ENCODE peak calls at places on chromosome 21, in ten cellular contexts. W, D, T, E, Z, J, P, G, X and V are unnamed samples.

GRCh38 chr21:45568383-45568782 is 26.1 kb upstream of the SLC19A1 start:
- DNase-seq in W (no peak), D (no peak), T (no peak), E (no peak), Z (no peak), J (no peak), P (no peak), G (no peak), X (no peak), V (no peak)

GRCh38 chr21:28280611-28281010 is 712.1 kb downstream of the LTN1 start:
- DNase-seq in W (no peak), D (no peak), T (no peak), E (no peak), Z (no peak), J (no peak), P (no peak), G (no peak), X (no peak), V (no peak)

GRCh38 chr21:31557956-31558838 is 101.3 kb upstream of the SOD1 start:
- DNase-seq in W (peak; percentile 85), D (no peak), T (no peak), E (no peak), Z (no peak), J (no peak), P (no peak), G (peak; percentile 50), X (peak; percentile 14), V (peak; percentile 78)

GRCh38 chr21:23639726-23640125 is 1967.6 kb downstream of the MRPL39 start:
- DNase-seq in W (no peak), D (no peak), T (no peak), E (no peak), Z (no peak), J (no peak), P (no peak), G (no peak), X (peak; percentile 52), V (no peak)

GRCh38 chr21:44704636-44705001 is 6.8 kb downstream of the TSPEAR start:
- DNase-seq in W (peak; percentile 59), D (no peak), T (no peak), E (peak; percentile 79), Z (no peak), J (no peak), P (no peak), G (peak; percentile 29), X (no peak), V (no peak)

GRCh38 chr21:28986677-28987076 is 6.0 kb downstream of the LTN1 start:
- DNase-seq in W (no peak), D (no peak), T (peak; percentile 43), E (no peak), Z (peak; percentile 36), J (no peak), P (no peak), G (no peak), X (no peak), V (no peak)

GRCh38 chr21:31034378-31034777 is 3.9 kb downstream of the KRTAP19-8 start:
- DNase-seq in W (no peak), D (no peak), T (no peak), E (no peak), Z (no peak), J (no peak), P (no peak), G (no peak), X (no peak), V (no peak)

GRCh38 chr21:44991538-44992483 is 52.0 kb downstream of the SLX9 start:
- DNase-seq in W (peak; percentile 79), D (no peak), T (no peak), E (no peak), Z (no peak), J (no peak), P (no peak), G (no peak), X (no peak), V (no peak)

GRCh38 chr21:43303240-43304178 is 123.4 kb downstream of the SIK1 start:
- DNase-seq in W (no peak), D (peak; percentile 45), T (no peak), E (no peak), Z (no peak), J (no peak), P (no peak), G (no peak), X (no peak), V (no peak)

GRCh38 chr21:26405735-26406361 is 167.2 kb downstream of the CYYR1 start:
- DNase-seq in W (no peak), D (peak; percentile 66), T (peak; percentile 19), E (no peak), Z (no peak), J (no peak), P (no peak), G (no peak), X (peak; percentile 85), V (no peak)

GRCh38 chr21:25870084-25870483 is 135.3 kb downstream of the GABPA start:
- DNase-seq in W (no peak), D (no peak), T (no peak), E (no peak), Z (no peak), J (no peak), P (no peak), G (no peak), X (no peak), V (no peak)

GRCh38 chr21:42010507-42011493 is 640 bp upstream of the ZBTB21 start:
- DNase-seq in W (no peak), D (peak; percentile 57), T (peak; percentile 57), E (peak; percentile 83), Z (no peak), J (peak; percentile 52), P (peak; percentile 20), G (no peak), X (peak; percentile 5), V (no peak)
- TF ChIP-seq CTCF in W (peak; percentile 29), D (no peak), T (peak; percentile 35), E (no peak), Z (no peak), J (no peak), P (no peak), G (no peak), X (no peak), V (peak; percentile 46)

GRCh38 chr21:15063821-15064575 is 802 bp downstream of the NRIP1 start:
- DNase-seq in W (no peak), D (no peak), T (peak; percentile 51), E (peak; percentile 86), Z (peak; percentile 65), J (no peak), P (peak; percentile 19), G (peak; percentile 79), X (peak; percentile 47), V (peak; percentile 74)

GRCh38 chr21:15061747-15062146 is 3.1 kb downstream of the NRIP1 start:
- DNase-seq in W (no peak), D (no peak), T (no peak), E (no peak), Z (no peak), J (no peak), P (no peak), G (no peak), X (no peak), V (no peak)

GRCh38 chr21:15061284-15061683 is 3.5 kb downstream of the NRIP1 start:
- DNase-seq in W (no peak), D (no peak), T (no peak), E (no peak), Z (no peak), J (no peak), P (no peak), G (no peak), X (no peak), V (no peak)

GRCh38 chr21:15063081-15063820 is 1.5 kb downstream of the NRIP1 start:
- DNase-seq in W (no peak), D (no peak), T (no peak), E (no peak), Z (no peak), J (no peak), P (no peak), G (no peak), X (peak; percentile 33), V (no peak)

GRCh38 chr21:15062566-15062965 is 2.2 kb downstream of the NRIP1 start:
- DNase-seq in W (no peak), D (peak; percentile 10), T (no peak), E (no peak), Z (no peak), J (peak; percentile 10), P (no peak), G (no peak), X (peak; percentile 42), V (no peak)
- TF ChIP-seq CTCF in W (no peak), D (no peak), T (no peak), E (peak; percentile 39), Z (no peak), J (no peak), P (no peak), G (no peak), X (no peak), V (peak; percentile 43)

GRCh38 chr21:16605588-16605987 is 875.8 kb downstream of the USP25 start:
- DNase-seq in W (no peak), D (no peak), T (no peak), E (no peak), Z (no peak), J (no peak), P (no peak), G (no peak), X (no peak), V (no peak)

DNA sequence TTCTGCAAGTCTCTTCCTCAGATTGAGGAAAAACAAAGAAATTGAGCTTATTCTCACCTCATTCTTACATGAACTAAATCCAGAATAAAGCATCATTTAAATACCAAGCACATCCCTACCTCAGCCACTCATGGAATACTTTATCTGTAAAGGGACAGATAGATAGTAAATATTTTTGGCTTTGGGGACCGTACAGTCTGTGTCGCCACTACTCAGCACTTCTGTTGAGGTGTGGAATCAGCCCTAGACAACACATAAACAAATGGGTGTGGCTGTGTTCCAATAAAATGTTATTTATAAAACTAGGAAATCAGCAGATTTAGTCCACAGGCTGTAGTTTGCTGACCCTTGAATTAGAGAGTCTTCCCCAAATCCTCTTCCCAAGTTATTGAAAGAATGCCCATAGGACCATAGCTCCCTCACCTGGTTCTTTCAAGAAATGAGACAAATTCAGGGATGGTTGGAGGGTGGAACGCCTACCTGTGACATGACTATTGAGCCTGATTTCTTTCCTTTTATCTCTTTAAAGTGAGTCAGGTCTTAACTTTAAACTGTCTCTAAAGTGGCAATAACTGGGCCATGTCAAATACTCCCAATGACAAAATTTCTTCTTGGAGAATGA is 878.5 kb downstream of the USP25 start:
- DNase-seq in W (no peak), D (no peak), T (no peak), E (no peak), Z (no peak), J (no peak), P (no peak), G (no peak), X (peak; percentile 47), V (no peak)
- TF ChIP-seq CTCF in W (no peak), D (no peak), T (no peak), E (no peak), Z (no peak), J (no peak), P (no peak), G (no peak), X (peak; percentile 52), V (no peak)

DNA sequence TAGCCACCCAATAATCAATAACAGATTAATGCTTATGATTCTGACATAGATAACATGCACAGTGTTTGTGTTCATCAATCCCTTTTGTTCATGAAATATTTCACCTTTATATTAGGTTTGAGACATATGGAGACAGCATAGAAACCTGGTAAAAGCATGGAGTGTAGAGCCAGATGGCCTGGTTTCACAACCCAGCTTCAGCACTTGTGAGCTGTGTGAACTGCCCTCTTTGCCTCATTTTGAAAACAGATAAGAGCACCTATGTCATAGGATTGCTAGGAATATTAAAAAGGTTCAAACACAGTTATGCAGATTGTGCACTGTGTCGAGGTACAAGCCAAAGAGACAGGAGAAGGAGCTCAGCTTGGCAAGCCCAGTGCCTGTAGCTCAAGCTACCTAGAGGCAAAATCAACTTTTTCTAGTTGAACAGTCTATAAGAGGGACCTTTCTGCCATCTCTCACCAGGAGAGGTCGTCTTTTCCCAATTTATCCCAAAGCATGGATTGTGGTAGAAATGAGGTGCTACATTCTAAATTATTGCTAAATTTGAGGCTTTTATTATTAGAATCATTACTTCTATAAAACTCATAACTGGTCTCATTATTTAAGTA is 5.0 kb downstream of the CHODL start:
- DNase-seq in W (no peak), D (no peak), T (no peak), E (no peak), Z (no peak), J (no peak), P (no peak), G (no peak), X (peak; percentile 8), V (no peak)
- TF ChIP-seq CTCF in W (no peak), D (no peak), T (no peak), E (peak; percentile 6), Z (no peak), J (no peak), P (no peak), G (no peak), X (no peak), V (peak; percentile 50)